ENCODE peak calls at places on chromosomes 7 and 10, in nine cellular contexts. B is cardiac muscle cell; E is substantia nigra; W is T-cell; R is choroid plexus epithelial cell; O is fibroblast of lung; V is stimulated activated CD4-positive, alpha-beta T cell treated with anti-CD3 and anti-CD28 coated beads, Interleukin-1b, Interleukin-23, amount 100 ng/mL, for 24 hours; T is activated T-cell treated with anti-CD3 and anti-CD28 coated beads, Interleukin-2, amount 50 U/mL, for 48 hours; J is GDM1. I is an unnamed sample.

GRCh38 chr7:73622909-73623797 is 1.2 kb downstream of the MLXIPL start:
- DNase-seq in B (peak; percentile 62), E (no peak), W (no peak), R (no peak), O (no peak), V (no peak), T (no peak), J (no peak), I (no peak)

GRCh38 chr7:156829669-156830336 is 63.2 kb downstream of the LMBR1 start:
- DNase-seq in B (no peak), E (no peak), W (no peak), R (no peak), O (no peak), V (no peak), T (no peak), J (no peak), I (no peak)

GRCh38 chr10:6512182-6512581 is 67.9 kb downstream of the PRKCQ start:
- DNase-seq in B (no peak), E (no peak), W (no peak), R (no peak), O (no peak), V (no peak), T (no peak), J (no peak), I (no peak)

GRCh38 chr10:43822509-43823236 is 174.0 kb upstream of the ZNF32 start:
- DNase-seq in B (no peak), E (no peak), W (no peak), R (no peak), O (no peak), V (no peak), T (no peak), J (no peak), I (no peak)

GRCh38 chr7:63789378-63790176 is 209.1 kb upstream of the ZNF722 start:
- DNase-seq in B (no peak), E (no peak), W (no peak), R (no peak), O (no peak), V (peak; percentile 2), T (no peak), J (no peak), I (no peak)

GRCh38 chr10:114520453-114520852 is 116.2 kb upstream of the AFAP1L2 start:
- DNase-seq in B (peak; percentile 72), E (no peak), W (no peak), R (peak; percentile 78), O (peak; percentile 86), V (no peak), T (no peak), J (no peak), I (no peak)

GRCh38 chr7:151032936-151033863 is 5.0 kb downstream of the ABCB8 start:
- DNase-seq in B (no peak), E (no peak), W (no peak), R (no peak), O (no peak), V (no peak), T (no peak), J (no peak), I (no peak)

GRCh38 chr10:71920540-71921318 is 43.5 kb upstream of the CHST3 start:
- DNase-seq in B (peak; percentile 45), E (no peak), W (no peak), R (peak; percentile 44), O (peak; percentile 31), V (no peak), T (no peak), J (no peak), I (no peak)

GRCh38 chr7:112009081-112009480 is 197.1 kb downstream of the DOCK4 start:
- DNase-seq in B (peak; percentile 49), E (no peak), W (no peak), R (peak; percentile 85), O (peak; percentile 79), V (no peak), T (no peak), J (no peak), I (no peak)

GRCh38 chr10:28201666-28202400 is 101.0 kb downstream of the MPP7 start:
- DNase-seq in B (no peak), E (no peak), W (no peak), R (no peak), O (peak; percentile 27), V (no peak), T (no peak), J (no peak), I (no peak)

GRCh38 chr10:126561499-126562208 is 108.8 kb downstream of the C10orf90 start:
- DNase-seq in B (peak; percentile 21), E (peak; percentile 48), W (no peak), R (peak; percentile 25), O (peak; percentile 31), V (no peak), T (no peak), J (no peak), I (peak; percentile 69)

GRCh38 chr7:128112018-128112780 is 81.0 kb upstream of the LRRC4 start:
- DNase-seq in B (no peak), E (no peak), W (no peak), R (no peak), O (no peak), V (no peak), T (no peak), J (no peak), I (peak; percentile 50)

I was measured in anterior cingulate cortex.